ENCODE peak calls at places on chromosomes 6 and 20, in six cellular contexts. C is HepG2, L is SK-N-SH, T is IMR-90, M is H1, V is GM12878. K is an unnamed sample. For H3K27me3, the result is how much of the 10 kb centered on the place peaks cover.

GRCh38 chr20:2101935-2102584 is 433 bp downstream of the STK35 start:
- DNase-seq in C (peak), L (peak), T (peak), M (peak), V (peak), K (peak)

GRCh38 chr6:147707524-147707923 is 199.0 kb downstream of the SAMD5 start:
- DNase-seq in C (no peak), L (no peak), T (no peak), M (no peak), V (no peak), K (no peak)

GRCh38 chr6:88730602-88731001 is 232.8 kb downstream of the RNGTT start:
- DNase-seq in C (no peak), L (no peak), T (peak), M (peak), V (no peak), K (no peak)

GRCh38 chr6:125020385-125020784 is 58.1 kb downstream of the RNF217 start:
- DNase-seq in C (no peak), L (no peak), T (peak), M (no peak), V (no peak), K (peak)

GRCh38 chr6:1485678-1486077 is 96.3 kb downstream of the FOXF2 start:
- DNase-seq in C (no peak), L (no peak), T (peak), M (no peak), V (no peak), K (no peak)

GRCh38 chr6:137958809-137959565 is 91.9 kb downstream of the TNFAIP3 start:
- DNase-seq in C (no peak), L (no peak), T (no peak), M (no peak), V (no peak), K (no peak)

GRCh38 chr6:11662323-11662722 is 116.3 kb downstream of the ADTRP start:
- DNase-seq in C (no peak), L (no peak), T (no peak), M (no peak), V (no peak), K (no peak)

GRCh38 chr20:56328861-56329260 is 29.9 kb upstream of the FAM210B start:
- DNase-seq in C (peak), L (no peak), T (peak), M (no peak), V (no peak), K (no peak)

GRCh38 chr20:905999-906520 is 10.1 kb downstream of the ANGPT4 start:
- DNase-seq in C (no peak), L (no peak), T (no peak), M (no peak), V (no peak), K (no peak)

GRCh38 chr6:51299649-51300380 is 481.1 kb downstream of the TFAP2B start:
- DNase-seq in C (no peak), L (no peak), T (no peak), M (no peak), V (no peak), K (no peak)

GRCh38 chr20:57350086-57350710 is 857 bp upstream of the RAE1 start:
- DNase-seq in C (no peak), L (no peak), T (peak), M (no peak), V (no peak), K (no peak)

GRCh38 chr6:21396313-21396712 is 197.2 kb upstream of the SOX4 start:
- DNase-seq in C (no peak), L (no peak), T (peak), M (no peak), V (no peak), K (no peak)

GRCh38 chr6:36827261-36828079 is 11.8 kb downstream of the CPNE5 start:
- DNase-seq in C (no peak), L (no peak), T (peak), M (no peak), V (no peak), K (peak)

DNA sequence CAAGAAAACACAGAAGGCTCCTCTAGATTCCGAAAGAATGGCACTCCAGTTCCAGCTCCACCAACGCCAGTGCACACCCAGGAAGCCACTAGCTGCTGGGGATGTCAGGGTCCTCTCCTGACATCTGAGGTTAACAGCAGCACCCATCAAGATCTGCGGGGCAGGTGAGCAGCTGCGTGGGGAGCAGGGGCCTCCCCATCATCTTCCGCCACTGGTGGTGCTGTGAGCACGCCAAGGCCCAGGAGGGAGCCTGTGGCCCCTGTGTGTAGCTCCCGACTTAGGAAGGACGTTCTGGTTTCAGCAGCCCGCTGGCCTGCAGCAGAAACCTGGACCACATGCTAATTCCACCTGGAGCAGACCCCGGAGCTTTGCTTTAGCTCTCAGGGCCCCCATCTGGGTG is 386.2 kb downstream of the TAF4 start:
- DNase-seq in C (no peak), L (no peak), T (no peak), M (no peak), V (no peak), K (no peak)
- H3K27me3 ChIP-seq in C (under half), L (under half), T (under half), M (under half), V (under half), K (under half)

GRCh38 chr6:44662461-44663121 is 275.1 kb downstream of the CDC5L start:
- DNase-seq in C (peak), L (no peak), T (no peak), M (peak), V (no peak), K (no peak)
- TF ChIP-seq USF2 in C (no peak), L (no peak), T (no peak), M (no peak), V (no peak), K (no peak)

GRCh38 chr6:157137501-157137900 is 185.8 kb downstream of the TMEM242 start:
- DNase-seq in C (no peak), L (no peak), T (no peak), M (no peak), V (no peak), K (no peak)

GRCh38 chr6:157143171-157143884 is 180.0 kb downstream of the TMEM242 start:
- DNase-seq in C (no peak), L (peak), T (peak), M (no peak), V (no peak), K (no peak)

GRCh38 chr6:157135691-157136090 is 187.6 kb downstream of the TMEM242 start:
- DNase-seq in C (no peak), L (no peak), T (peak), M (no peak), V (no peak), K (no peak)

GRCh38 chr6:157134402-157135074 is 188.8 kb downstream of the TMEM242 start:
- DNase-seq in C (no peak), L (no peak), T (peak), M (no peak), V (no peak), K (no peak)

DNA sequence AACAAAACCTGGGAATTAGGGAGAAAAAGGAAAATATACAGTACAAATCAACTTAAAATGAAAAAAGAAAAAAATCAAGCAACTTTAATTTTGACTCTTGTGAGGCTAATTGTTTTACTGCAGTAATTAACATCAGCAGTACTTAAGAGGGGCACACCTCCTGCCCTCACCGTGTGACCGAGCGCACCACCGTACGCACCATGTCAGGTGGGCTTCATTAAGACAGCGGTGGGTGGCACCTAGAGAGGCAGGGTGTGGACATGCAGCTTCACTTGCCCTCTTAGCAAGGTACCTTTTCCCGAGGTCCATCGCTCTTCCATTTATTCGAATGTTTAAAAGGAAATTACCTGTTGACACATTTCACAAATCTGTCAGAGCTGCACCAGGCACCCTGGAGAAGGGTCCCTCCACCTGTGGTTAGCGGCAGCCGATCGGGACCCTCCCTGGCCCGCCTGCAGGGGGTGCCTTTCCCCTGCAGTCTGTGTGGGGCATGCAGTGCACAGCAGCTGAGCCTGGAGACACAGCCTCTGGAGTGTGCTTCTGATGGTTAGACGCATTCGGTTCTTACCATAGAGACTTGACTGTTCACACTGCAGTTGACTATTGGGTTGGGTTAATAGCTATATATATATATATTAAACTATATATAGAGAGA is 184.1 kb downstream of the TMEM242 start:
- DNase-seq in C (peak), L (peak), T (no peak), M (no peak), V (no peak), K (peak)
- H3K27me3 ChIP-seq in C (under half), L (under half), T (under half), M (under half), V (under half), K (under half)

DNA sequence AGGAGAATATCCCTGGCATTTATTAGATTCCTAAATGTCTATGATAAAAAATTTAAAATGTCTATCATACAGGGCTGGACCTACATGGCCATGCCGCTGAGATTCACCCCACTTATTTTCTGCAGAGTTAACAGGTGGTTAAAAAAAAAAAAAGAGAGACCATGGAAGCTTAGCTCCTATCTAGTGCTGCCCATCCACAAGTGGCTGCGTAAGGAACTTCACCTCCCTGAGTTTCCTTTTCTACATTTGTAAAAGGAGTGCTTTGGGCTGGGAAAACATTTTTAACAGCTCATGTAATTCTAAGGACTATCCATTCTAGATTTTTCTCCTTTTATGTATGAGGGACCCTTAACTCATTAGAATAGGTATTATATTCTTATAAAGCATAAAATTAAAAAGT is 534.1 kb downstream of the MMUT start:
- DNase-seq in C (no peak), L (no peak), T (no peak), M (no peak), V (no peak), K (no peak)
- TF ChIP-seq USF2 in C (no peak), L (no peak), T (no peak), M (no peak), V (no peak), K (no peak)

DNA sequence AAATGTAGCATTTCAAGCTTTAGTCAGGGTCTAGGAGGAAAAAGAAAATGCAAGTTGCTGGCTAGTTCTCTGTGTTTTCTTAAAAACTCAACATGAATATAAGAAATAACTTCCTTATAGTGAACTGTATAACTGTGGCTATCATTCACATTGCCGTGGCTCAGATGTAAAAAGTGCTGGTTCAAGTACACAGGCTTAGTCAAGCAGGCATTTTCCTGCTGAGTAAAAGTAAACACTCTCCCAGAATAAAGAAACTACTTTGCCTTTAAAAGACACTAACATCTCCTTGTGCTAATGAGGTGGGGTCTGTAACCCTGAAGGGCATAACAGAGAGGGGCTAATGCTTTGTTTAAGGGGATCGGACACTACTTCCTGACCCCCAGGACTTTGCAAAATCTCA is 3.3 kb downstream of the ATP5F1E start:
- DNase-seq in C (no peak), L (no peak), T (peak), M (no peak), V (no peak), K (no peak)
- H3K27me3 ChIP-seq in C (under half), L (under half), T (under half), M (under half), V (under half), K (under half)

K was measured in K562.